ENCODE peak calls at places on chromosomes 5 and 9, in eight cellular contexts. O, Y, U, J, X, I, D and T are unnamed samples.
A peak's percentile ranks its signal among the peaks of the same experiment; 100 is the strongest.

GRCh38 chr5:145347026-145347616 is 488.0 kb downstream of the PRELID2 start:
- DNase-seq in X (peak; percentile 27), O (peak; percentile 71), I (no peak), U (peak; percentile 68), J (peak; percentile 76), Y (no peak), D (peak; percentile 87), T (no peak)

GRCh38 chr9:34072868-34073590 is 24.3 kb upstream of the UBAP2 start:
- DNase-seq in I (no peak), Y (no peak), O (peak; percentile 26), U (peak; percentile 99), J (peak; percentile 83), D (peak; percentile 94), X (peak; percentile 14), T (no peak)

GRCh38 chr9:136754059-136754572 is 3.9 kb downstream of the LCN8 start:
- DNase-seq in I (no peak), X (no peak), O (no peak), U (no peak), D (no peak), J (no peak), Y (no peak), T (no peak)

GRCh38 chr5:15021286-15022046 is 149.9 kb upstream of the ANKH start:
- DNase-seq in O (no peak), U (no peak), Y (no peak), J (peak; percentile 58), X (no peak), D (peak; percentile 54), I (no peak), T (no peak)

GRCh38 chr5:146461319-146461718 is 14.2 kb downstream of the TCERG1 start:
- DNase-seq in O (peak; percentile 71), Y (no peak), I (no peak), U (peak; percentile 71), J (peak; percentile 48), X (no peak), D (peak; percentile 49), T (no peak)

GRCh38 chr9:13817754-13818278 is 496.1 kb downstream of the NFIB start:
- DNase-seq in D (peak; percentile 58), U (no peak), X (no peak), I (no peak), O (no peak), Y (no peak), J (no peak), T (no peak)

GRCh38 chr9:130072515-130073235 is 19.0 kb downstream of the GPR107 start:
- DNase-seq in D (peak; percentile 79), I (no peak), U (no peak), J (peak; percentile 84), X (no peak), Y (no peak), O (peak; percentile 64), T (no peak)

GRCh38 chr5:76379316-76379715 is 23.8 kb upstream of the IQGAP2 start:
- DNase-seq in D (peak; percentile 49), Y (no peak), J (peak; percentile 19), U (no peak), X (no peak), I (no peak), O (no peak), T (no peak)

GRCh38 chr9:122822056-122822455 is 6.3 kb downstream of the PDCL start:
- DNase-seq in Y (no peak), X (peak; percentile 59), I (no peak), J (no peak), U (no peak), D (no peak), O (no peak), T (no peak)

GRCh38 chr5:159041754-159042153 is 58.0 kb downstream of the EBF1 start:
- DNase-seq in X (no peak), I (no peak), U (no peak), O (no peak), J (no peak), Y (no peak), D (no peak), T (no peak)

GRCh38 chr9:98074119-98074990 is 17.8 kb downstream of the NANS start:
- DNase-seq in U (no peak), D (peak; percentile 52), I (peak; percentile 54), Y (peak; percentile 58), X (peak; percentile 74), J (peak; percentile 74), O (peak; percentile 79), T (peak; percentile 65)

GRCh38 chr5:170892201-170892600 is 30.4 kb downstream of the RANBP17 start:
- DNase-seq in U (peak; percentile 21), D (peak; percentile 92), I (no peak), J (peak; percentile 94), X (no peak), O (peak; percentile 67), Y (no peak), T (no peak)

GRCh38 chr9:130128251-130128650 is 44.0 kb upstream of the NCS1 start:
- DNase-seq in U (peak; percentile 43), X (no peak), J (peak; percentile 26), D (no peak), Y (peak; percentile 41), O (no peak), I (peak; percentile 39), T (peak; percentile 45)

GRCh38 chr9:69471433-69471832 is 146.4 kb downstream of the ENTREP1 start:
- DNase-seq in U (peak; percentile 81), X (no peak), I (no peak), D (peak; percentile 30), Y (no peak), O (peak; percentile 91), J (no peak), T (no peak)

GRCh38 chr5:57986746-57987145 is 473.1 kb downstream of the PLK2 start:
- DNase-seq in U (peak; percentile 97), O (peak; percentile 48), Y (no peak), D (peak; percentile 18), J (peak; percentile 37), I (no peak), X (no peak), T (no peak)